ENCODE peak calls at places on chromosomes 1 and 21, in four cellular contexts. S is K562, Q is GM12878, X is HepG2. E is an unnamed sample.

GRCh38 chr1:30982937-30983336 is 74.4 kb upstream of the SDC3 start:
- DNase-seq in S (no peak), Q (no peak), X (no peak), E (no peak)

GRCh38 chr1:12626888-12627287 is 8.9 kb upstream of the DHRS3 start:
- DNase-seq in S (no peak), Q (no peak), X (no peak), E (no peak)

GRCh38 chr1:236904874-236905741 is 99.1 kb downstream of the MT1HL1 start:
- DNase-seq in S (peak; percentile 42), Q (no peak), X (peak; percentile 91), E (no peak)

GRCh38 chr1:108892356-108893140 is 15.8 kb downstream of the GPSM2 start:
- DNase-seq in S (no peak), Q (no peak), X (no peak), E (no peak)

GRCh38 chr1:102015728-102016127 is 19.0 kb upstream of the OLFM3 start:
- DNase-seq in S (no peak), Q (no peak), X (no peak), E (no peak)

GRCh38 chr1:176976771-176977170 is 187.7 kb downstream of the ASTN1 start:
- DNase-seq in S (no peak), Q (no peak), X (no peak), E (no peak)

GRCh38 chr21:32702702-32703101 is 25.1 kb downstream of the SYNJ1 start:
- DNase-seq in S (no peak), Q (no peak), X (no peak), E (no peak)

GRCh38 chr1:248872752-248873408 is 14.0 kb upstream of the ZNF692 start:
- DNase-seq in S (peak; percentile 70), Q (peak; percentile 55), X (peak; percentile 80), E (peak; percentile 39)

GRCh38 chr1:23163395-23163794 is 5.3 kb downstream of the LUZP1 start:
- DNase-seq in S (no peak), Q (no peak), X (no peak), E (no peak)

GRCh38 chr1:151476083-151476482 is 16.8 kb upstream of the POGZ start:
- DNase-seq in S (no peak), Q (no peak), X (no peak), E (no peak)

GRCh38 chr1:115706774-115707425 is 61.6 kb downstream of the CASQ2 start:
- DNase-seq in S (peak; percentile 57), Q (peak; percentile 7), X (peak; percentile 42), E (peak; percentile 67)

GRCh38 chr1:62841587-62842169 is 57.7 kb downstream of the ATG4C start:
- DNase-seq in S (peak; percentile 52), Q (peak; percentile 15), X (peak; percentile 54), E (peak; percentile 72)

GRCh38 chr1:168631671-168632400 is 55.4 kb downstream of the XCL1 start:
- DNase-seq in S (no peak), Q (no peak), X (no peak), E (no peak)

GRCh38 chr1:202122639-202123335 is at the start of gene GPR37L1:
- DNase-seq in S (peak; percentile 72), Q (no peak), X (peak; percentile 58), E (no peak)

GRCh38 chr1:230939806-230940489 is 38.7 kb downstream of the TTC13 start:
- DNase-seq in S (no peak), Q (no peak), X (no peak), E (no peak)

GRCh38 chr21:33944185-33944763 is 28.7 kb upstream of the ATP5PO start:
- DNase-seq in S (no peak), Q (no peak), X (no peak), E (no peak)

GRCh38 chr1:53107570-53108322 is 34.7 kb downstream of the SLC1A7 start:
- DNase-seq in S (no peak), Q (no peak), X (peak; percentile 90), E (no peak)

GRCh38 chr1:33147997-33148314 is 33.9 kb downstream of the TRIM62 start:
- DNase-seq in S (peak; percentile 46), Q (no peak), X (peak; percentile 19), E (peak; percentile 71)

GRCh38 chr1:53090227-53091147 is 28.5 kb downstream of the PODN start:
- DNase-seq in S (peak; percentile 53), Q (no peak), X (no peak), E (no peak)

GRCh38 chr1:8663090-8663802 is 154.2 kb downstream of the RERE start:
- DNase-seq in S (no peak), Q (no peak), X (peak; percentile 54), E (no peak)

GRCh38 chr1:244161111-244161510 is 110.0 kb downstream of the ZBTB18 start:
- DNase-seq in S (no peak), Q (no peak), X (no peak), E (no peak)

GRCh38 chr1:159040206-159040605 is 30.5 kb downstream of the IFI16 start:
- DNase-seq in S (no peak), Q (no peak), X (no peak), E (no peak)

GRCh38 chr1:205711105-205712048 is 31.1 kb upstream of the SLC45A3 start:
- DNase-seq in S (peak; percentile 86), Q (peak; percentile 62), X (peak; percentile 75), E (peak; percentile 75)

GRCh38 chr1:205710201-205711062 is 30.1 kb upstream of the SLC45A3 start:
- DNase-seq in S (no peak), Q (no peak), X (peak; percentile 34), E (no peak)

GRCh38 chr1:205706601-205707502 is 26.5 kb upstream of the SLC45A3 start:
- DNase-seq in S (peak; percentile 42), Q (no peak), X (no peak), E (no peak)

GRCh38 chr1:205709640-205710039 is 29.3 kb upstream of the SLC45A3 start:
- DNase-seq in S (no peak), Q (no peak), X (peak; percentile 48), E (no peak)

DNA sequence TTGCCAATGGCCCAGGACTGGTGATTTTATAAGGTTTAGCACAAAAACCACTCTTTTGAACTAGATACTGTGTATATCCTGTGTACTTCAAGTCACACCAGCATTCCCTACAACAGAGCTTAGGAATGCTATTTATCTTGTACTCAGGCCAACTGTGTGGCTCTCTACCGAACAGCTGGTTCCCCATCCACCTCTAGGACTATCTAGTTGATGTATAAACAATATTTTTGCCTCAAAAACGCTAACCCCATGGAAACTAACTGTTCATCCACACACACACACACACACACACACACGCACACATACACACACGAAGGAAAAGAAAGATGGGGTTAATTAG is 28.7 kb upstream of the SLC45A3 start:
- DNase-seq in S (no peak), Q (no peak), X (peak; percentile 47), E (no peak)
- TF ChIP-seq BHLHE40 in S (no peak), Q (no peak), X (no peak), E (no peak)

DNA sequence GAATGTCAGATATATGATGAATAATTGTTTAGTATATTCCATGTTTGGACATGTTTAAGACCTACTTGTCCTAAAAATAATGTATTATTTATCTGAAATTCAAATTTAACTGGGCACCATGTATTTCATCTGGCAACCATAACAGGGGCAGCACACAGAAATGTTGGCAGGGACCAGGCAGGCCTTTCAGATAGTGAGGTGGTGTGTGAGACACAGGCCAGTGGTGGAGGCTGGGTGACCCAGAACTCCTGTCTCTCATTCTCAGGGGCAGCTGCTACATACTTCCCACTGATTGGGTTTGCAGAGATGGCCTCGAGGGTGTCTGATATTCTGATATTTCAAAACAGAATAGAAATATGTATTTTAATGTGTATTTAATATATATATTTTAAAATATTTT is 1.3 kb upstream of the FASLG start:
- DNase-seq in S (no peak), Q (no peak), X (no peak), E (no peak)
- TF ChIP-seq TARDBP in S (no peak), Q (no peak), X (no peak), E (no peak)

DNA sequence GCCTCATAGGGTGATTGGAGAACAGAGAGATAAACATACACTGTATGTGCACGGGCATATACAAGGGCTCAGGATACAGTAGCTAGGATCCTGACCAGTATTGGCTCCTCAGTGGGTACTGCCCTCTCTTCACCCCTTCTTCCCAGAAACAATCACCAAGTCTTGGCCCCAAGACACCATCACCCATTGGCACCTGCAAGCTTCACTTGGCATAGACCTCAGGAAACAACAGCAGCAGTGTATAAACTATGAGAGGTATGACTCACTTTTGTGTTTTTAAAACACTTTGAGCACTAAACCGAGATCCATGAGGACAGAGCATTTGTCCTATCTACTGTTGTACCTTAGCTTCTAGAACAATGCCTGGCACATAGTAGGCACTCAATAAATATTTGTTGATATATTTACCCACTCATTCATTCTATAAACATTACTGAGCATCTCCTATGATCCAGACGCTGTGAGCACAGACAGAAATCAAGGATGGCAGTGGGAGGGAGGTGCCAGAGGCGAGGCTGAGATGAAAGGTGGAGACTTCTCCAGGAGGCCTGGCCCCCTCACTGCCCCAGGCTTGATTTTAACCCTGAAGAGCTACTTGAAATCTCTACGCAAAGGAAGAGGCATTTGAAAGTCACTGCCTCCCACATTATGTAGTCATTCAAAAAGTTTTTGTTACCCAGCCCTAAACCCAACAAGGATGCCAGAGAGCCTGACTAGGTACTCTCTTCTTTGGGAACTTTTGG is 95.2 kb downstream of the CAMK2N1 start:
- DNase-seq in S (no peak), Q (no peak), X (no peak), E (no peak)
- TF ChIP-seq FOXK2 in S (no peak), Q (no peak), X (no peak), E (no peak)

GRCh38 chr1:63886348-63886747 is 112.5 kb downstream of the ROR1 start:
- DNase-seq in S (no peak), Q (no peak), X (no peak), E (no peak)

GRCh38 chr1:63887809-63888208 is 114.0 kb downstream of the ROR1 start:
- DNase-seq in S (no peak), Q (no peak), X (no peak), E (no peak)

GRCh38 chr1:63890468-63890867 is 116.7 kb downstream of the ROR1 start:
- DNase-seq in S (no peak), Q (no peak), X (no peak), E (no peak)

GRCh38 chr1:63891211-63891610 is 117.4 kb downstream of the ROR1 start:
- DNase-seq in S (no peak), Q (peak; percentile 8), X (no peak), E (no peak)

GRCh38 chr1:63888984-63889383 is 115.2 kb downstream of the ROR1 start:
- DNase-seq in S (no peak), Q (no peak), X (no peak), E (no peak)
- TF ChIP-seq BHLHE40 in S (no peak), Q (no peak), X (no peak), E (no peak)

GRCh38 chr1:208793946-208794345 is 549.8 kb upstream of the PLXNA2 start:
- DNase-seq in S (no peak), Q (no peak), X (no peak), E (no peak)

GRCh38 chr1:208787219-208787618 is 543.0 kb upstream of the PLXNA2 start:
- DNase-seq in S (no peak), Q (no peak), X (no peak), E (no peak)

GRCh38 chr1:208788013-208788412 is 543.8 kb upstream of the PLXNA2 start:
- DNase-seq in S (no peak), Q (no peak), X (no peak), E (no peak)

GRCh38 chr1:208785629-208786028 is 541.4 kb upstream of the PLXNA2 start:
- DNase-seq in S (no peak), Q (no peak), X (no peak), E (no peak)

GRCh38 chr1:208791458-208791857 is 547.3 kb upstream of the PLXNA2 start:
- DNase-seq in S (no peak), Q (no peak), X (no peak), E (no peak)
- TF ChIP-seq TARDBP in S (no peak), Q (no peak), X (no peak), E (no peak)